ENCODE peak calls at places on chromosomes 4 and X, in nine cellular contexts. T is suprapubic skin, C is pancreas, Z is HL-60, Y is AG04449, E is neural progenitor cell, K is testis, Q is cardiac muscle cell, G is HepG2. U is an unnamed sample.

GRCh38 chr4:173039617-173040176 is 128.9 kb upstream of the GALNT7 start:
- DNase-seq in K (no peak), C (no peak), T (no peak), Q (no peak), Y (no peak), Z (no peak), E (no peak), G (no peak), U (no peak)

GRCh38 chr4:90456891-90457290 is 329.7 kb downstream of the CCSER1 start:
- DNase-seq in E (no peak), Z (no peak), K (no peak), G (no peak), Q (no peak), T (no peak), C (peak), Y (no peak), U (no peak)

GRCh38 chr4:52837716-52838558 is 24.2 kb upstream of the RASL11B start:
- DNase-seq in C (no peak), E (no peak), Y (no peak), T (no peak), K (no peak), Z (peak), Q (peak), G (peak), U (no peak)

GRCh38 chrX:23756165-23756564 is 13.1 kb upstream of the ACOT9 start:
- DNase-seq in E (peak), T (no peak), K (peak), C (no peak), G (peak), Z (peak), Q (peak), Y (no peak), U (peak)

GRCh38 chr4:25938251-25939186 is 24.5 kb downstream of the SMIM20 start:
- DNase-seq in E (no peak), G (no peak), Y (peak), Q (no peak), T (no peak), Z (no peak), K (no peak), C (no peak), U (peak)

GRCh38 chr4:26171953-26172352 is 148.9 kb upstream of the RBPJ start:
- DNase-seq in G (no peak), C (no peak), K (no peak), T (no peak), Q (no peak), Z (no peak), E (no peak), Y (no peak), U (no peak)

GRCh38 chr4:57074753-57075152 is 35.4 kb downstream of the IGFBP7 start:
- DNase-seq in K (no peak), Z (no peak), G (no peak), C (no peak), E (no peak), Y (peak), Q (no peak), T (no peak), U (no peak)

GRCh38 chrX:108216405-108216804 is 124.8 kb downstream of the ATG4A start:
- DNase-seq in G (no peak), Q (no peak), E (no peak), Y (no peak), Z (no peak), K (no peak), T (no peak), C (no peak), U (no peak)

GRCh38 chrX:55026143-55026542 is 4.6 kb downstream of the ALAS2 start:
- DNase-seq in Z (no peak), C (no peak), E (no peak), K (no peak), Y (no peak), Q (no peak), G (no peak), T (no peak), U (no peak)

GRCh38 chr4:140726776-140727500 is 29.2 kb downstream of the TBC1D9 start:
- DNase-seq in K (no peak), E (no peak), Y (no peak), Z (no peak), Q (no peak), C (no peak), T (no peak), G (no peak), U (peak)

GRCh38 chr4:48557478-48557877 is 67.4 kb downstream of the ZAR1 start:
- DNase-seq in T (no peak), Z (no peak), C (no peak), Q (no peak), G (no peak), Y (no peak), E (no peak), K (no peak), U (peak)

GRCh38 chrX:53440101-53440500 is 5.9 kb upstream of the HSD17B10 start:
- DNase-seq in G (no peak), Z (peak), E (no peak), Y (no peak), T (no peak), Q (no peak), K (no peak), C (no peak), U (no peak)
- H3K4me3 ChIP-seq in G (peak), Z (peak), E (no peak), Y (no peak), T (peak), Q (no peak), K (no peak), C (no peak), U (no peak)

GRCh38 chrX:129723511-129723910 is 15.3 kb upstream of the XPNPEP2 start:
- DNase-seq in E (no peak), Q (no peak), T (no peak), G (no peak), K (no peak), Z (no peak), Y (no peak), C (no peak), U (no peak)
- TF ChIP-seq CTCF in E (no peak), Q (no peak), T (no peak), G (no peak), K (no peak), Z (no peak), Y (no peak), C (no peak), U (no peak)

GRCh38 chrX:102712967-102713677 is 874 bp downstream of the GPRASP2 start:
- DNase-seq in G (no peak), T (no peak), Y (no peak), Z (no peak), Q (peak), C (peak), K (peak), E (peak), U (no peak)
- H3K4me3 ChIP-seq in G (peak), T (peak), Y (peak), Z (peak), Q (peak), C (peak), K (peak), E (peak), U (peak)

DNA sequence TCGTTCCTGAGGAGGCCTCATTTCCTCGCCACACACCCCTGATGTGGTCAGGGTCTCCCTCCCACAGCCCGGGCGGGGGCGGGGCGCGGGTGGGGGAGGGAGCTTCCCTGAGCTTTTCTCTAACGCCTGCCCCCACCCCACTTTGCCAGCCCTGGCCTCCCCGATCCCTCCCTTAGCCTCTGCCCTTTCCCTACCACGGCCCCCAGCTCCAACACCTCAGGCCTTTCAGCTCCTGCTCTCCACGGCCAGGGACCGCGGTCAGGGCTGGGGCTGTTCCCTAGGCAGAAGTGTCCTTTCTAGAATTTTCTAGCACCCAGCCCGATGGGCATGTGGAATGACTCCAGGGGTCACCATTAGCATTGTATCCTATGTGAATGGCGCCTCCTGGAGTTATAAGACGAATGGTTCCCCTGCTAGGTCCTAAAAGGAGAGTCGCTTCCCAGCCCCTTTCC is 201.3 kb upstream of the BCOR start:
- DNase-seq in C (no peak), G (no peak), K (no peak), Z (no peak), E (peak), Q (peak), Y (no peak), T (no peak), U (no peak)
- TF ChIP-seq CTCF in C (no peak), G (peak), K (no peak), Z (no peak), E (peak), Q (peak), Y (peak), T (no peak), U (peak)

DNA sequence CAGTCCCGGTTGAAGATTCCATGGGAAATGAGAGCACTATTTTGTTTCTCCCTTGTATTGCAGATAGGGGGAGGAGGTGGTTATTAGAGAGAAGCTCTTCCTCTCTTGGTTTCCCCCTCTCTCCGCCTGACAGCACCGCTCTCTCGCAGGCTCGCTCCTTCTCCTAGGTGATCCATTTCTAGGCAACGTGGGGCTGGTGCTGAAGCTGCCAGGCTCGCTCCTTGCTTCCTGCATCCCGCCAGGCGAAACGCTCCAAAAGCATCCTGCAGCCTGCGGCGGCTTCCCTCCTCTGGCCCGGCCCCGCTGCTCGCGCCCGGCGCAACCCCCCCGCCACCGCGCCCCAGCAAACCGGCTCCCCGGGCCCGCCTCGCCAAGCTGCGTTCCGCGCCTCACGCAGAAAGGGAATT is at the start of gene GRID2:
- DNase-seq in Z (no peak), K (peak), Y (no peak), G (no peak), T (no peak), Q (peak), C (no peak), E (peak), U (no peak)
- H3K4me3 ChIP-seq in Z (no peak), K (peak), Y (no peak), G (no peak), T (peak), Q (peak), C (no peak), E (peak), U (no peak)

GRCh38 chr4:73018595-73018994 is 50.9 kb downstream of the COX18 start:
- DNase-seq in G (no peak), Q (no peak), Z (no peak), C (no peak), Y (no peak), K (no peak), E (peak), T (no peak), U (no peak)

GRCh38 chr4:73021634-73022033 is 47.9 kb downstream of the COX18 start:
- DNase-seq in Q (peak), Y (no peak), G (peak), E (peak), K (no peak), Z (peak), T (no peak), C (no peak), U (peak)

GRCh38 chr4:73019462-73020047 is 50.0 kb downstream of the COX18 start:
- DNase-seq in K (peak), C (no peak), Q (peak), G (peak), E (peak), Y (no peak), T (no peak), Z (peak), U (peak)
- TF ChIP-seq CTCF in K (peak), C (peak), Q (peak), G (peak), E (peak), Y (peak), T (peak), Z (no peak), U (peak)

U was measured in GM12865.